ENCODE peak calls at places on chromosome 15, in six cellular contexts. Z, G, E, K, L and R are unnamed samples.

GRCh38 chr15:81069909-81070308 is 64.2 kb upstream of the CFAP161 start:
- DNase-seq in Z (no peak), G (no peak), E (no peak), K (no peak), L (no peak), R (no peak)

GRCh38 chr15:63210151-63211051 is 21.0 kb downstream of the RAB8B start:
- DNase-seq in Z (no peak), G (no peak), E (no peak), K (no peak), L (no peak), R (no peak)

GRCh38 chr15:44468713-44469385 is 41.4 kb downstream of the CTDSPL2 start:
- DNase-seq in Z (no peak), G (no peak), E (peak), K (peak), L (peak), R (peak)

GRCh38 chr15:92326236-92326635 is 67.4 kb upstream of the ST8SIA2 start:
- DNase-seq in Z (no peak), G (no peak), E (no peak), K (no peak), L (no peak), R (no peak)

GRCh38 chr15:80972276-80972675 is 17.3 kb downstream of the MESD start:
- DNase-seq in Z (no peak), G (no peak), E (no peak), K (no peak), L (no peak), R (no peak)

GRCh38 chr15:55485273-55485672 is 22.8 kb downstream of the DNAAF4 start:
- DNase-seq in Z (no peak), G (no peak), E (no peak), K (no peak), L (no peak), R (no peak)

GRCh38 chr15:86016750-86017149 is 62.9 kb upstream of the AGBL1 start:
- DNase-seq in Z (no peak), G (no peak), E (peak), K (no peak), L (no peak), R (peak)

GRCh38 chr15:86162172-86162591 is 82.5 kb downstream of the AGBL1 start:
- DNase-seq in Z (peak), G (no peak), E (no peak), K (no peak), L (no peak), R (no peak)

GRCh38 chr15:98760112-98760826 is 111.9 kb downstream of the IGF1R start:
- DNase-seq in Z (no peak), G (no peak), E (peak), K (peak), L (no peak), R (peak)

GRCh38 chr15:84783493-84784251 is 33.5 kb upstream of the ALPK3 start:
- DNase-seq in Z (no peak), G (no peak), E (no peak), K (no peak), L (no peak), R (no peak)

GRCh38 chr15:79640206-79640605 is 208.1 kb downstream of the MINAR1 start:
- DNase-seq in Z (no peak), G (no peak), E (peak), K (peak), L (peak), R (peak)

GRCh38 chr15:40192942-40193341 is 32.1 kb downstream of the BUB1B start:
- DNase-seq in Z (no peak), G (no peak), E (peak), K (peak), L (no peak), R (peak)

GRCh38 chr15:22786868-22787698 is 639 bp downstream of the NIPA1 start:
- DNase-seq in Z (peak), G (peak), E (peak), K (peak), L (no peak), R (peak)

GRCh38 chr15:44763848-44764247 is 27.5 kb downstream of the TRIM69 start:
- DNase-seq in Z (no peak), G (no peak), E (no peak), K (no peak), L (no peak), R (no peak)

GRCh38 chr15:27486036-27486435 is 515.1 kb downstream of the GABRG3 start:
- DNase-seq in Z (no peak), G (no peak), E (no peak), K (no peak), L (no peak), R (no peak)

GRCh38 chr15:70066004-70066403 is 31.7 kb downstream of the TLE3 start:
- DNase-seq in Z (no peak), G (no peak), E (no peak), K (no peak), L (no peak), R (no peak)

GRCh38 chr15:97014001-97014400 is 683.5 kb downstream of the NR2F2 start:
- DNase-seq in Z (no peak), G (no peak), E (no peak), K (peak), L (no peak), R (no peak)

GRCh38 chr15:33309602-33310276 is 1.0 kb upstream of the RYR3 start:
- DNase-seq in Z (peak), G (no peak), E (peak), K (peak), L (no peak), R (no peak)

GRCh38 chr15:56758770-56759449 is 25.6 kb upstream of the ZNF280D start:
- DNase-seq in Z (no peak), G (no peak), E (peak), K (peak), L (no peak), R (peak)

DNA sequence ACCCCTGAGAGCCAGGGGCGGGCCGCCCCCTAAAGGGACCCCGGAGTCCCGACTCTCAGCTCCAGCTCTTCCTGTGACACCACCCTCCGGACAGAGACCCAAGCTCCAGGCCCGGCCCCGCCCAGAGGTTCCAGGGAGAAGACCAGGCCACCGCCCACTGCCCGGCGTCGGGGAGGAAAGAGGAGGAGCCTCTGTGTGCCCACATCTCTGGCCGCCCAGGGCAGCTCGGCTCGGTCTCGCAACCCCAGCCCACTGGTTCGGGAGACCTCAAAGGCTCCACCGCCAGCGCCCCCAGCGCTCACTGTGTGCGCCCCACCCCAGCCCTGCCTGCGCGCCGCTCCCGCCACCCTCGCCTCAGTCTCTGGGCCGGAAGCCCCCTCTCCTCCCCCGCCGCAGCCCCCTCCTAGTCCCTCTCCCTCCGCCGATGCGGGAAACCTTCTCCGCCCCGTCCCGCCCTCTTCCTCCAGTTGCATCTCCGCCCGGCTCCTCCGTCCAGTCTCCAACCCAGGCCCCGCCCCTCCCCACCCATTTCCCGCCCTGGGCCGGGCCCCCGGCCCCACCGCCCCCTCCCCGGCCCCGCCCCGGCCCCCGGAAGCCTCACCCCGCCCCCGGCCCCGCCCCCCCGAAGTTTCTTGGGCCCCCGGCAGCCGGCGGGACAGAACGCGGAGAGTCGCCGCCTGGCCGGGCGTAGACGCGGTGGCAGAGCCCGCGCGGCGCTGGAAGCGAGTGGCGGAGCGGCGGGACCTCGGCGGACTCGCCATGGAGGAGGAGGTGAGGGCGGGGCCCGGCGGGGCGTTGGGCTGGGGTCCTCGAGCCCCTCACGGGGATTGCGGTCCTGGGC is at the start of gene PLEKHO2:
- DNase-seq in Z (peak), G (peak), E (peak), K (peak), L (peak), R (peak)
- TF ChIP-seq CTCF in Z (peak), G (no peak), E (no peak), K (no peak), L (no peak), R (no peak)

DNA sequence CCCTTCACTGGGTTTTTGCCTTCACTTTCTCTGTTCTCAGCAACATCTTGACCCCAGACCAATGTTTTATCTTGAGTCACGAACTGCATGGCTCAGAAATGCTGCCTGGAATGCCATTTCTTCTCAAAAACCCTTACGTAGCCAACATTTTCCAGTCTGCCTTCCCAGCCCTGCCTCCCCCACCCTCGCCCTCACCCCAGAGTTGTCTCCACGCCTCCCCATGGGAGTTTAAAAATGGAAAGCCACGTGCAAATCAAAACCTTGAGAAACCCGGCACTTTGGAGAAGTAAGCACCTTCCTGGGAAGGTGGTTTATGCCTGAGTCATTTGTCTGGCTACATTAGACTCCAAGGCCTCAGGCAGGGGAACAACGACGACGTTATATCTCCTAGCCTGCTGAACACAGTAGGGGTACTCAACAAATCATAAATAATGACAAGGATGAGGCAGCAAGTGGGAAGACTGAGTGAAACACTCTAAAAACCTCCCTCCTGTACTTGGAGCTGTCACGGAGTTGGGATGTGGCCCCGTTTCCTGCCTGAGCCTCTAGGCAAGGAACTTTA is 179.2 kb downstream of the NTRK3 start:
- DNase-seq in Z (no peak), G (no peak), E (peak), K (no peak), L (no peak), R (no peak)
- TF ChIP-seq CTCF in Z (no peak), G (no peak), E (no peak), K (no peak), L (no peak), R (no peak)

GRCh38 chr15:71760852-71761251 is 49.5 kb upstream of the NR2E3 start:
- DNase-seq in Z (no peak), G (no peak), E (no peak), K (no peak), L (no peak), R (no peak)
- TF ChIP-seq CTCF in Z (no peak), G (no peak), E (no peak), K (no peak), L (no peak), R (no peak)

GRCh38 chr15:41854443-41854842 is 15.8 kb downstream of the PLA2G4B start:
- DNase-seq in Z (no peak), G (no peak), E (no peak), K (no peak), L (no peak), R (peak)
- TF ChIP-seq CTCF in Z (no peak), G (no peak), E (no peak), K (peak), L (no peak), R (no peak)

GRCh38 chr15:67179411-67179995 is 75.0 kb downstream of the AAGAB start:
- DNase-seq in Z (no peak), G (no peak), E (no peak), K (no peak), L (no peak), R (no peak)

GRCh38 chr15:67180035-67180434 is 74.4 kb downstream of the AAGAB start:
- DNase-seq in Z (no peak), G (no peak), E (no peak), K (no peak), L (no peak), R (no peak)

GRCh38 chr15:67180514-67181191 is 73.8 kb downstream of the AAGAB start:
- DNase-seq in Z (no peak), G (no peak), E (no peak), K (no peak), L (no peak), R (no peak)

GRCh38 chr15:67183443-67184169 is 70.9 kb downstream of the AAGAB start:
- DNase-seq in Z (no peak), G (no peak), E (no peak), K (no peak), L (no peak), R (no peak)

GRCh38 chr15:67181221-67181639 is 73.2 kb downstream of the AAGAB start:
- DNase-seq in Z (no peak), G (no peak), E (no peak), K (no peak), L (no peak), R (no peak)
- TF ChIP-seq CTCF in Z (peak), G (no peak), E (no peak), K (no peak), L (no peak), R (no peak)

DNA sequence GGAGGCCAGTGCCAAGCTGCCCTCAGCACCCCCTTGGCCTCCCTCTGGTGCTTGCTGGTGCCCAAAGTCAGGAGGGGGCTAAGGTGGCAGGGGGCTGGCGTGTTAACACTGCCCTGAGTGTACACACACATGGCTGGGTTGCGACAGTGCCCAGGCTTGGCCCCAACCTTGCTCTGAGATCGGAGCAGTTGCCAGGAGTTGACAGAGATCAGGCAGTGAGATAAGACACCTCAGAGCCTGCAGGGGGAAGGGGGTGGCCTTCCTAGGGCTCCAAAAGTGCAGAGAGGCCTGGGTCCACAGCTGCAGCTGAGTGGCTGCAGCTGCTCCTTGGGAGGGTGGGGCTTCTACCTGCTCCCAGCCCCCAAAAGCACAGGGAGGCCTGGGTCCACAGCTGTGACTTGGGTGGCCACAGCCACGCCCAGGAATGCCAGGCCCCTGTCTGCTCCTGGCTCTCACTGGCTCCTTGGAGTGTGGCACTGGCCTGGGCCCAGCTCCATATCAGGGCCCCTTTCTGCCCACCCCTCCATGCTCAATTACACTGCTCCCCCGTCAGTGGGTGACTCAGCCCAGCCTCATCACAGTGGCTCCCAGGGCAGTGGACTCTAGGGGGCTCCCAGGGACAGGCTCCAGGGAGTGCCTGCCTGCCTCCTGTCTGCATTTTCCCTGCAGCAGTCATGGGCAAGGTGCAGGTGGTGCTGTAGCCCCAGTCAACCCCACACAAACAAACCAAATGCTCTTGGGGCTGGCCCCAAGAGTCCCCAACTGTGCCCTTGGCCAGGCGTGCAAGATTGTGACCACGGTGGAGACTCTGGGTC is 56.4 kb upstream of the C15orf39 start:
- DNase-seq in Z (no peak), G (no peak), E (no peak), K (no peak), L (no peak), R (peak)
- TF ChIP-seq CTCF in Z (no peak), G (no peak), E (no peak), K (no peak), L (no peak), R (no peak)